ENCODE peak calls at places on chromosomes 5 and 9, in eight cellular contexts. One of them, this sample, is unnamed.

GRCh38 chr9:3271157-3271556 is 254.6 kb downstream of the RFX3 start:
- DNase-seq in A549: no peak
- DNase-seq in iris pigment epithelial cell: no peak
- DNase-seq in neural progenitor cell: no peak
- DNase-seq in islet precursor cell: no peak
- DNase-seq in NCI-H226: no peak
- DNase-seq in cardiac fibroblast: no peak
- DNase-seq in Peyer's patch: no peak
- DNase-seq in this sample: no peak

GRCh38 chr9:95505676-95506437 is 10.9 kb downstream of the PTCH1 start:
- DNase-seq in islet precursor cell: peak; percentile 82
- DNase-seq in neural progenitor cell: peak; percentile 93
- DNase-seq in A549: peak; percentile 31
- DNase-seq in cardiac fibroblast: peak; percentile 48
- DNase-seq in NCI-H226: peak; percentile 20
- DNase-seq in iris pigment epithelial cell: peak; percentile 59
- DNase-seq in Peyer's patch: peak; percentile 59
- DNase-seq in this sample: no peak

GRCh38 chr5:65329266-65329665 is 152.5 kb downstream of the ADAMTS6 start:
- DNase-seq in A549: no peak
- DNase-seq in cardiac fibroblast: peak; percentile 48
- DNase-seq in iris pigment epithelial cell: peak; percentile 73
- DNase-seq in islet precursor cell: no peak
- DNase-seq in neural progenitor cell: no peak
- DNase-seq in Peyer's patch: no peak
- DNase-seq in NCI-H226: no peak
- DNase-seq in this sample: no peak

GRCh38 chr9:34524349-34524748 is 1.6 kb upstream of the ENHO start:
- DNase-seq in islet precursor cell: no peak
- DNase-seq in neural progenitor cell: no peak
- DNase-seq in Peyer's patch: no peak
- DNase-seq in iris pigment epithelial cell: no peak
- DNase-seq in A549: no peak
- DNase-seq in cardiac fibroblast: no peak
- DNase-seq in NCI-H226: no peak
- DNase-seq in this sample: no peak

GRCh38 chr5:2640717-2641116 is 110.8 kb downstream of the IRX2 start:
- DNase-seq in A549: no peak
- DNase-seq in iris pigment epithelial cell: no peak
- DNase-seq in NCI-H226: no peak
- DNase-seq in cardiac fibroblast: no peak
- DNase-seq in neural progenitor cell: no peak
- DNase-seq in Peyer's patch: no peak
- DNase-seq in islet precursor cell: no peak
- DNase-seq in this sample: no peak

GRCh38 chr9:6007770-6008168 is 7.7 kb downstream of the RANBP6 start:
- DNase-seq in cardiac fibroblast: peak; percentile 55
- DNase-seq in Peyer's patch: peak; percentile 88
- DNase-seq in NCI-H226: peak; percentile 42
- DNase-seq in A549: peak; percentile 82
- DNase-seq in iris pigment epithelial cell: peak; percentile 54
- DNase-seq in islet precursor cell: peak; percentile 88
- DNase-seq in neural progenitor cell: peak; percentile 96
- DNase-seq in this sample: no peak

GRCh38 chr5:50476549-50476948 is 35.5 kb upstream of the EMB start:
- DNase-seq in islet precursor cell: no peak
- DNase-seq in Peyer's patch: no peak
- DNase-seq in A549: no peak
- DNase-seq in NCI-H226: no peak
- DNase-seq in neural progenitor cell: no peak
- DNase-seq in cardiac fibroblast: no peak
- DNase-seq in iris pigment epithelial cell: no peak
- DNase-seq in this sample: no peak

GRCh38 chr5:107337281-107337680 is 333.5 kb downstream of the EFNA5 start:
- DNase-seq in NCI-H226: peak; percentile 62
- DNase-seq in A549: peak; percentile 50
- DNase-seq in Peyer's patch: peak; percentile 47
- DNase-seq in iris pigment epithelial cell: peak; percentile 28
- DNase-seq in neural progenitor cell: no peak
- DNase-seq in cardiac fibroblast: peak; percentile 11
- DNase-seq in islet precursor cell: no peak
- DNase-seq in this sample: no peak

GRCh38 chr5:179836225-179837019 is 15.7 kb downstream of the SQSTM1 start:
- DNase-seq in NCI-H226: peak; percentile 18
- DNase-seq in cardiac fibroblast: peak; percentile 36
- DNase-seq in islet precursor cell: peak; percentile 58
- DNase-seq in neural progenitor cell: no peak
- DNase-seq in Peyer's patch: no peak
- DNase-seq in A549: no peak
- DNase-seq in iris pigment epithelial cell: peak; percentile 53
- DNase-seq in this sample: peak; percentile 65

This sample was measured in chondrocyte.